ENCODE peak calls at places on chromosome 11, in nine cellular contexts. G is RPMI7951; S is CD8-positive, alpha-beta memory T cell; P is DMS153; Z is activated T-helper 1 cell treated with anti-CD3 and anti-CD28 coated beads, Interleukin-12 subunit alpha, Interleukin-12 subunit beta, Interleukin-2, Interleukin-4 antibody, amounts not matched to agents 30 ng/mL and 10 ng/mL and 1 ng/mL, durations not matched to agents 14 hours and 24 hours and 36 hours; F is T-helper 1 cell; M is aorta; B is nephron progenitor cell; L is iPS DF 19.7. T is an unnamed sample.

GRCh38 chr11:90911192-90911591 is 688.3 kb upstream of the CHORDC1 start:
- DNase-seq in P (no peak), F (no peak), G (no peak), S (no peak), B (no peak), M (no peak), Z (no peak), L (no peak), T (no peak)

GRCh38 chr11:122743949-122744876 is 88.7 kb downstream of the UBASH3B start:
- DNase-seq in P (no peak), B (no peak), M (peak; percentile 58), F (peak; percentile 69), S (peak; percentile 74), Z (peak; percentile 75), L (no peak), G (no peak), T (peak; percentile 37)

GRCh38 chr11:84993386-84993785 is 633.8 kb downstream of the DLG2 start:
- DNase-seq in M (no peak), B (no peak), G (no peak), Z (no peak), F (no peak), S (no peak), L (peak; percentile 12), P (no peak), T (no peak)

GRCh38 chr11:36235750-36236149 is 53.5 kb downstream of the COMMD9 start:
- DNase-seq in L (no peak), G (no peak), P (no peak), Z (no peak), M (no peak), F (no peak), B (no peak), S (no peak), T (no peak)

GRCh38 chr11:30775123-30775522 is 189.0 kb upstream of the MPPED2 start:
- DNase-seq in S (no peak), B (no peak), L (no peak), P (no peak), M (no peak), F (no peak), G (no peak), Z (no peak), T (no peak)

GRCh38 chr11:5129457-5129877 is 8.7 kb downstream of the OR52A5 start:
- DNase-seq in F (no peak), M (no peak), S (no peak), B (no peak), P (no peak), L (no peak), Z (no peak), G (no peak), T (no peak)

GRCh38 chr11:121512468-121513465 is 60.0 kb upstream of the SORL1-AS1 start:
- DNase-seq in P (no peak), M (no peak), G (no peak), B (no peak), S (no peak), F (no peak), L (no peak), Z (no peak), T (no peak)

GRCh38 chr11:368414-369335 is 624 bp upstream of the B4GALNT4 start:
- DNase-seq in S (no peak), F (no peak), B (peak; percentile 65), Z (no peak), P (no peak), G (no peak), M (peak; percentile 44), L (no peak), T (no peak)

GRCh38 chr11:73659961-73660360 is 13.6 kb downstream of the PLEKHB1 start:
- DNase-seq in S (no peak), L (no peak), G (no peak), M (no peak), Z (no peak), P (no peak), B (no peak), F (no peak), T (no peak)

GRCh38 chr11:62934496-62934785 is 13.3 kb upstream of the CHRM1 start:
- DNase-seq in P (no peak), M (no peak), F (no peak), G (no peak), Z (no peak), B (no peak), S (no peak), L (no peak), T (no peak)

GRCh38 chr11:1372660-1373059 is 17.1 kb upstream of the BRSK2 start:
- DNase-seq in S (no peak), F (no peak), B (no peak), M (no peak), L (no peak), G (no peak), Z (no peak), P (no peak), T (no peak)

GRCh38 chr11:65181569-65182257 is at the start of gene CAPN1:
- DNase-seq in B (peak; percentile 55), G (peak; percentile 96), L (no peak), P (peak; percentile 12), S (peak; percentile 60), Z (peak; percentile 70), M (peak; percentile 89), F (peak; percentile 55), T (peak; percentile 83)

GRCh38 chr11:118152552-118153471 is at the start of gene SCN4B:
- DNase-seq in S (no peak), Z (no peak), F (no peak), L (no peak), G (peak; percentile 45), P (peak; percentile 17), M (peak; percentile 72), B (peak; percentile 84), T (no peak)

GRCh38 chr11:62671272-62671603 is 235 bp upstream of the UQCC3 start:
- DNase-seq in P (no peak), S (no peak), B (no peak), L (no peak), G (no peak), M (no peak), F (no peak), Z (no peak), T (no peak)

GRCh38 chr11:130403301-130403804 is 25.1 kb downstream of the ADAMTS8 start:
- DNase-seq in Z (no peak), S (no peak), F (no peak), L (no peak), B (no peak), M (peak; percentile 89), G (peak; percentile 54), P (no peak), T (peak; percentile 57)

GRCh38 chr11:15114501-15115475 is at the start of gene INSC:
- DNase-seq in F (no peak), M (no peak), B (peak; percentile 63), L (no peak), G (no peak), Z (no peak), S (no peak), P (no peak), T (no peak)

GRCh38 chr11:57444362-57445074 is 15.8 kb upstream of the RTN4RL2 start:
- DNase-seq in G (peak; percentile 45), B (no peak), F (no peak), S (no peak), P (no peak), L (no peak), M (no peak), Z (no peak), T (no peak)

GRCh38 chr11:2718817-2719438 is 19.1 kb upstream of the KCNQ1OT1 start:
- DNase-seq in F (no peak), M (no peak), G (no peak), B (no peak), L (no peak), Z (no peak), S (no peak), P (no peak), T (no peak)

GRCh38 chr11:19524171-19524671 is 188.4 kb upstream of the NAV2 start:
- DNase-seq in P (no peak), B (peak; percentile 19), G (no peak), Z (no peak), M (no peak), S (no peak), L (no peak), F (no peak), T (no peak)

GRCh38 chr11:112128483-112129121 is 35.3 kb downstream of the IL18 start:
- DNase-seq in L (no peak), B (no peak), G (peak; percentile 89), Z (no peak), M (peak; percentile 79), P (peak; percentile 98), F (no peak), S (no peak), T (no peak)

GRCh38 chr11:3201112-3201581 is 17.5 kb downstream of the MRGPRG start:
- DNase-seq in B (no peak), F (no peak), Z (no peak), S (no peak), L (no peak), M (peak; percentile 38), G (no peak), P (no peak), T (peak; percentile 13)

GRCh38 chr11:100009728-100010127 is 677.4 kb upstream of the ARHGAP42 start:
- DNase-seq in B (no peak), S (no peak), P (peak; percentile 12), L (no peak), F (no peak), G (no peak), M (no peak), Z (no peak), T (no peak)

GRCh38 chr11:18745251-18745650 is 19.3 kb upstream of the IGSF22 start:
- DNase-seq in B (no peak), P (no peak), L (no peak), Z (no peak), G (no peak), M (no peak), S (no peak), F (no peak), T (no peak)

GRCh38 chr11:67381244-67381972 is 8.0 kb upstream of the CLCF1 start:
- DNase-seq in B (no peak), M (peak; percentile 35), P (no peak), G (no peak), F (no peak), L (no peak), S (no peak), Z (no peak), T (peak; percentile 63)

GRCh38 chr11:2795491-2795991 is 90.0 kb downstream of the CDKN1C start:
- DNase-seq in S (no peak), Z (no peak), G (no peak), P (no peak), F (no peak), M (peak; percentile 41), L (no peak), B (no peak), T (peak; percentile 16)

GRCh38 chr11:15497366-15497765 is 382.6 kb downstream of the INSC start:
- DNase-seq in M (no peak), F (no peak), L (no peak), S (no peak), B (no peak), P (no peak), G (no peak), Z (no peak), T (no peak)

GRCh38 chr11:67240575-67241389 is 25.5 kb upstream of the GRK2 start:
- DNase-seq in M (peak; percentile 81), F (peak; percentile 83), S (peak; percentile 83), B (peak; percentile 55), Z (peak; percentile 81), L (no peak), P (no peak), G (peak; percentile 77), T (peak; percentile 81)

GRCh38 chr11:46127150-46127638 is 5.9 kb upstream of the PHF21A start:
- DNase-seq in G (peak; percentile 88), F (peak; percentile 48), B (no peak), L (no peak), Z (peak; percentile 68), S (peak; percentile 69), P (peak; percentile 68), M (peak; percentile 57), T (no peak)

GRCh38 chr11:126917531-126918204 is 82.9 kb downstream of the KIRREL3 start:
- DNase-seq in L (no peak), P (no peak), Z (no peak), M (no peak), F (no peak), S (no peak), G (peak; percentile 96), B (no peak), T (no peak)

GRCh38 chr11:65316311-65316978 is 1.8 kb downstream of the CDC42EP2 start:
- DNase-seq in F (no peak), M (no peak), B (peak; percentile 25), P (no peak), L (no peak), S (no peak), Z (no peak), G (peak; percentile 90), T (no peak)

GRCh38 chr11:113505541-113506375 is 30.6 kb upstream of the DRD2 start:
- DNase-seq in B (no peak), M (no peak), S (no peak), F (no peak), P (peak; percentile 57), G (peak; percentile 100), L (no peak), Z (no peak), T (no peak)

T was measured in tibial artery.